ENCODE peak calls at places on chromosome 14, in seven cellular contexts. O is psoas muscle, A is tibial artery, C is SW 1271, R is nucleus accumbens, U is substantia nigra, P is NCI-H510A treated with DMSO at 0.1 percent for 48 hours. J is an unnamed sample.

GRCh38 chr14:24381363-24382102 is 13.5 kb downstream of the NFATC4 start:
- DNase-seq in O (no peak), A (no peak), C (no peak), R (no peak), U (no peak), P (no peak), J (no peak)

GRCh38 chr14:71698027-71698426 is 234.2 kb upstream of the RGS6 start:
- DNase-seq in O (no peak), A (no peak), C (no peak), R (no peak), U (no peak), P (no peak), J (no peak)

GRCh38 chr14:73255693-73256225 is 18.5 kb downstream of the PAPLN start:
- DNase-seq in O (no peak), A (no peak), C (no peak), R (no peak), U (no peak), P (no peak), J (no peak)

GRCh38 chr14:55454264-55455151 is 14.1 kb upstream of the TBPL2 start:
- DNase-seq in O (no peak), A (peak), C (no peak), R (no peak), U (peak), P (peak), J (no peak)

GRCh38 chr14:105248368-105249174 is at the start of gene BTBD6:
- DNase-seq in O (peak), A (peak), C (peak), R (peak), U (peak), P (peak), J (peak)

GRCh38 chr14:61345144-61345482 is 23.7 kb downstream of the PRKCH start:
- DNase-seq in O (no peak), A (no peak), C (no peak), R (no peak), U (no peak), P (no peak), J (no peak)

GRCh38 chr14:61662437-61663311 is 32.6 kb upstream of the HIF1A start:
- DNase-seq in O (no peak), A (no peak), C (peak), R (no peak), U (no peak), P (peak), J (no peak)

GRCh38 chr14:62307844-62308243 is 545.6 kb downstream of the SNAPC1 start:
- DNase-seq in O (no peak), A (no peak), C (no peak), R (no peak), U (no peak), P (no peak), J (no peak)

GRCh38 chr14:102295301-102295700 is 9.7 kb downstream of the MOK start:
- DNase-seq in O (no peak), A (no peak), C (no peak), R (no peak), U (no peak), P (no peak), J (no peak)

GRCh38 chr14:45649051-45649450 is 396.0 kb upstream of the MIS18BP1 start:
- DNase-seq in O (no peak), A (no peak), C (no peak), R (no peak), U (no peak), P (no peak), J (no peak)

GRCh38 chr14:44829021-44829420 is 132.7 kb downstream of the KLHL28 start:
- DNase-seq in O (no peak), A (no peak), C (no peak), R (no peak), U (no peak), P (no peak), J (no peak)

GRCh38 chr14:59913187-59913586 is 6.8 kb upstream of the LRRC9 start:
- DNase-seq in O (no peak), A (no peak), C (no peak), R (no peak), U (no peak), P (no peak), J (no peak)

GRCh38 chr14:62253931-62254330 is 491.7 kb downstream of the SNAPC1 start:
- DNase-seq in O (no peak), A (no peak), C (no peak), R (no peak), U (no peak), P (no peak), J (no peak)

GRCh38 chr14:24013654-24014514 is 25.2 kb downstream of the DHRS4L2 start:
- DNase-seq in O (no peak), A (peak), C (peak), R (no peak), U (peak), P (peak), J (no peak)

GRCh38 chr14:27366596-27366995 is 768.8 kb upstream of the NOVA1 start:
- DNase-seq in O (no peak), A (no peak), C (no peak), R (no peak), U (no peak), P (no peak), J (no peak)

GRCh38 chr14:104868060-104868740 is 3.1 kb downstream of the CEP170B start:
- DNase-seq in O (no peak), A (no peak), C (no peak), R (no peak), U (no peak), P (no peak), J (no peak)

GRCh38 chr14:53929871-53930685 is 26.5 kb downstream of the BMP4 start:
- DNase-seq in O (no peak), A (no peak), C (peak), R (no peak), U (no peak), P (no peak), J (no peak)

GRCh38 chr14:90815817-90816662 is at the start of gene TTC7B:
- DNase-seq in O (peak), A (no peak), C (peak), R (peak), U (no peak), P (peak), J (no peak)

GRCh38 chr14:49962616-49963015 is 69.7 kb downstream of the ARF6 start:
- DNase-seq in O (no peak), A (no peak), C (no peak), R (peak), U (no peak), P (peak), J (no peak)

GRCh38 chr14:61326847-61327246 is 5.5 kb downstream of the PRKCH start:
- DNase-seq in O (peak), A (peak), C (no peak), R (no peak), U (no peak), P (no peak), J (peak)